ENCODE peak calls at places on chromosomes 4 and X, in ten cellular contexts. A is fibroblast of pulmonary artery, K is Kasumi-1, B is hippocampal formation, O is AG04450, M is pons, T is NCI-H2081, X is Right ventricle myocardium inferior, Q is RPMI8226, C is mesendoderm. P is an unnamed sample.

GRCh38 chrX:13140007-13140406 is 95.6 kb upstream of the FAM9C start:
- DNase-seq in A (no peak), K (no peak), B (no peak), O (no peak), M (no peak), T (no peak), X (no peak), Q (no peak), C (no peak), P (no peak)

GRCh38 chr4:14178421-14178820 is 550.9 kb upstream of the BOD1L1 start:
- DNase-seq in A (peak; percentile 70), K (peak; percentile 63), B (no peak), O (no peak), M (no peak), T (no peak), X (no peak), Q (no peak), C (peak; percentile 78), P (no peak)

GRCh38 chrX:83771664-83772063 is 89.3 kb upstream of the CYLC1 start:
- DNase-seq in A (no peak), K (peak; percentile 17), B (no peak), O (no peak), M (no peak), T (no peak), X (no peak), Q (no peak), C (peak; percentile 54), P (no peak)

GRCh38 chr4:6195602-6196319 is 4.6 kb downstream of the JAKMIP1 start:
- DNase-seq in A (no peak), K (no peak), B (no peak), O (no peak), M (no peak), T (peak; percentile 21), X (no peak), Q (no peak), C (no peak), P (no peak)

GRCh38 chr4:112063260-112063659 is 82.0 kb upstream of the FAM241A start:
- DNase-seq in A (peak; percentile 27), K (no peak), B (no peak), O (no peak), M (no peak), T (no peak), X (no peak), Q (no peak), C (no peak), P (no peak)

GRCh38 chrX:21963736-21964135 is 23.2 kb downstream of the SMS start:
- DNase-seq in A (peak; percentile 63), K (no peak), B (no peak), O (no peak), M (no peak), T (no peak), X (no peak), Q (no peak), C (no peak), P (no peak)

GRCh38 chr4:2871466-2871865 is 27.8 kb downstream of the ADD1 start:
- DNase-seq in A (no peak), K (no peak), B (no peak), O (no peak), M (no peak), T (no peak), X (no peak), Q (no peak), C (no peak), P (no peak)

GRCh38 chr4:187309456-187309855 is 585.8 kb upstream of the FAT1 start:
- DNase-seq in A (peak; percentile 23), K (no peak), B (no peak), O (peak; percentile 32), M (no peak), T (no peak), X (no peak), Q (no peak), C (no peak), P (no peak)

GRCh38 chrX:1041051-1041450 is 171.4 kb downstream of the CRLF2 start:
- DNase-seq in A (no peak), K (no peak), B (no peak), O (no peak), M (no peak), T (no peak), X (no peak), Q (no peak), C (no peak), P (no peak)

GRCh38 chr4:87844476-87844875 is 11.7 kb downstream of the MEPE start:
- DNase-seq in A (peak; percentile 55), K (no peak), B (no peak), O (no peak), M (no peak), T (no peak), X (no peak), Q (no peak), C (no peak), P (no peak)